ENCODE peak calls at places on chromosomes 7 and 10, in four cellular contexts. F is CD8-positive, alpha-beta T cell; U is cardiac muscle cell; M is mucosa of descending colon. Z is an unnamed sample.

GRCh38 chr7:143354376-143354775 is 8.1 kb downstream of the FAM131B start:
- DNase-seq in F (no peak), M (no peak), U (no peak), Z (no peak)

GRCh38 chr10:93465806-93466675 is 16.1 kb downstream of the MYOF start:
- DNase-seq in U (no peak), F (no peak), M (peak; percentile 81), Z (no peak)

GRCh38 chr7:102012941-102013461 is 195.6 kb downstream of the CUX1 start:
- DNase-seq in M (no peak), U (no peak), F (no peak), Z (no peak)

GRCh38 chr10:78301481-78301880 is 267.8 kb downstream of the RPS24 start:
- DNase-seq in F (peak; percentile 6), M (no peak), U (no peak), Z (no peak)

GRCh38 chr10:107487284-107487683 is 322.8 kb upstream of the SORCS1 start:
- DNase-seq in F (no peak), M (no peak), U (no peak), Z (no peak)

GRCh38 chr7:129017933-129018538 is 36.9 kb downstream of the TNPO3 start:
- DNase-seq in F (no peak), U (no peak), M (no peak), Z (no peak)

GRCh38 chr10:45454262-45454661 is 80.2 kb downstream of the ALOX5 start:
- DNase-seq in F (no peak), M (no peak), U (no peak), Z (no peak)

GRCh38 chr7:44368885-44369284 is 43.5 kb upstream of the CAMK2B start:
- DNase-seq in M (no peak), U (no peak), F (no peak), Z (no peak)

GRCh38 chr10:132988988-132989387 is 46.6 kb upstream of the CFAP46 start:
- DNase-seq in U (no peak), M (no peak), F (no peak), Z (peak; percentile 8)

GRCh38 chr7:94344826-94345225 is 49.9 kb upstream of the COL1A2 start:
- DNase-seq in F (no peak), M (no peak), U (no peak), Z (no peak)

GRCh38 chr7:414681-415560 is 104.7 kb downstream of the PDGFA start:
- DNase-seq in F (no peak), M (no peak), U (no peak), Z (no peak)

GRCh38 chr7:108000875-108001758 is 1.8 kb downstream of the LAMB1 start:
- DNase-seq in F (no peak), U (peak; percentile 30), M (peak; percentile 58), Z (peak; percentile 67)

GRCh38 chr10:90641731-90642130 is 216.1 kb downstream of the HTR7 start:
- DNase-seq in M (no peak), F (no peak), U (no peak), Z (no peak)

GRCh38 chr7:138970979-138971378 is 10.2 kb downstream of the KIAA1549 start:
- DNase-seq in U (no peak), M (no peak), F (no peak), Z (no peak)

GRCh38 chr7:86750124-86750523 is 106.4 kb downstream of the GRM3 start:
- DNase-seq in F (no peak), U (no peak), M (no peak), Z (no peak)

GRCh38 chr7:28729276-28729675 is 228.9 kb downstream of the TRIL start:
- DNase-seq in U (no peak), F (no peak), M (no peak), Z (no peak)

GRCh38 chr10:87640043-87640442 is 19.6 kb upstream of the PAPSS2 start:
- DNase-seq in F (no peak), M (no peak), U (no peak), Z (no peak)

GRCh38 chr7:79897166-79897565 is 237.5 kb upstream of the GNAI1 start:
- DNase-seq in U (no peak), F (no peak), M (no peak), Z (no peak)

GRCh38 chr7:46397591-46397990 is 476.5 kb upstream of the IGFBP3 start:
- DNase-seq in U (no peak), M (no peak), F (no peak), Z (no peak)

GRCh38 chr7:135260930-135261721 is 27.5 kb downstream of the STRA8 start:
- DNase-seq in M (no peak), U (peak; percentile 67), F (no peak), Z (no peak)

GRCh38 chr10:13956826-13957225 is 370.1 kb downstream of the PRPF18 start:
- DNase-seq in M (peak; percentile 36), F (no peak), U (no peak), Z (no peak)

GRCh38 chr10:97724341-97724941 is 10.9 kb downstream of the MARVELD1 start:
- DNase-seq in M (peak; percentile 63), F (no peak), U (no peak), Z (no peak)

GRCh38 chr10:46298346-46299266 is 11.8 kb downstream of the ANTXRL start:
- DNase-seq in F (peak; percentile 9), M (no peak), U (no peak), Z (no peak)

GRCh38 chr10:5396545-5396944 is 8.1 kb downstream of the TUBAL3 start:
- DNase-seq in F (no peak), U (no peak), M (no peak), Z (no peak)

GRCh38 chr7:87146740-87147386 is 5.4 kb upstream of the DMTF1 start:
- DNase-seq in F (no peak), U (no peak), M (no peak), Z (peak; percentile 31)

GRCh38 chr10:6347391-6347951 is 144.7 kb downstream of the PFKFB3 start:
- DNase-seq in U (no peak), F (peak; percentile 45), M (no peak), Z (no peak)

GRCh38 chr10:31947144-31947926 is 18.7 kb upstream of the ARHGAP12 start:
- DNase-seq in F (no peak), U (no peak), M (peak; percentile 53), Z (no peak)

GRCh38 chr10:114271779-114272167 is 32.7 kb downstream of the VWA2 start:
- DNase-seq in M (peak; percentile 31), U (no peak), F (no peak), Z (no peak)

GRCh38 chr7:104851268-104851667 is 162.7 kb upstream of the KMT2E start:
- DNase-seq in U (no peak), M (no peak), F (no peak), Z (no peak)

GRCh38 chr7:121587454-121587853 is 191.3 kb upstream of the FAM3C start:
- DNase-seq in M (no peak), U (no peak), F (no peak), Z (no peak)

GRCh38 chr7:74252893-74253292 is 1.3 kb downstream of the RFC2 start:
- DNase-seq in F (no peak), U (no peak), M (peak; percentile 60), Z (no peak)

GRCh38 chr7:42886866-42887509 is 24.9 kb downstream of the C7orf25 start:
- DNase-seq in F (no peak), M (no peak), U (no peak), Z (no peak)

GRCh38 chr7:42880392-42880791 is 31.5 kb downstream of the C7orf25 start:
- DNase-seq in M (no peak), U (no peak), F (no peak), Z (no peak)

GRCh38 chr7:42883950-42884349 is 27.9 kb downstream of the C7orf25 start:
- DNase-seq in U (no peak), M (no peak), F (no peak), Z (peak; percentile 28)

GRCh38 chr7:42886129-42886528 is 25.7 kb downstream of the C7orf25 start:
- DNase-seq in U (no peak), F (no peak), M (no peak), Z (no peak)
- TF ChIP-seq CTCF in U (peak; percentile 41), F (peak; percentile 13), M (no peak), Z (peak; percentile 39)

DNA sequence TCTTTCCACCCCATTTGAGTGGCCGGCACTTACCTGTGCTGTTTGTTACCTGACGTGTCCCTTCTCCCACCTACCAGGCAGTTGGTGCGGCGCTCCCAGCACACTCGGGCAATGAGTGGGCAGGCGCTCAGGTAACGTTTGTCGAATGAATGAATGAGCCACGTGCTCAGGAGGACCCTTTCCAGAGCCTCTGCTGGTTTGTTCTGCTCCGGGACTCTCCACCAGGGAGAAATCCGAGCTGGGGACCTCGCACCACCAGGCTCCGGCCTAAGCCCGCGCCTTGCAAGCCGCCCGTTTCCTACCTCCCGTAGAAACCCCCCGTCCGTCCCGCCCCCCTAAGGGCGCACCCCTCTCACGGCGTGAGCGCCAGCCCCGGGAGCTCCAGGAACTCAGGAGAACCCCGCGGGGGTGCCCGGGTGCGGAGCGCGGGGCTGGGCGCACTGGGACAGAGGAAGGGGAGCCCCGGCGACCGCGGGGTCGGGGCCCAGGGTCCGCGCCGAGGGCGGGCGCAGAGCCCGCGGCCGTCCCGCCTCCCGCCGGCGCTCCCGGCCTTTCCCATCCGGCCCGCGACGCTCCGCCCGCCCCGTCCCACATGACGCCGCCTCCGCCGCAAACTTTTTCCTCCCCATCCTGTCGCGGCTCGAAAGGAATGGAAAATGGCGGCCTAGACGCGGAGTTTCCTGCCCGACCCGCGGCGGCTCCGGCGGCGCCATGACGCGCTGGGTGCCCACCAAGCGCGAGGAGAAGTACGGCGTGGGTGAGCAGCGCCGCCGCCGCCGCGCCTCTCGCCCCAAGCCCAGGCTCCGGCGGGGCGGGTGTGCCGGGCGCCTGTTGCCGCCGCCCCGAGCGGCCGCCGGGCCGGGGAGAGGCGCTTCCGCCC is at the start of gene DOCK1:
- DNase-seq in U (peak; percentile 83), F (no peak), M (peak; percentile 80), Z (peak; percentile 65)
- TF ChIP-seq CTCF in U (no peak), F (no peak), M (no peak), Z (no peak)

GRCh38 chr10:126302831-126303230 is 85.4 kb downstream of the ADAM12 start:
- DNase-seq in U (no peak), F (no peak), M (no peak), Z (no peak)
- TF ChIP-seq CTCF in U (peak; percentile 26), F (no peak), M (no peak), Z (no peak)

DNA sequence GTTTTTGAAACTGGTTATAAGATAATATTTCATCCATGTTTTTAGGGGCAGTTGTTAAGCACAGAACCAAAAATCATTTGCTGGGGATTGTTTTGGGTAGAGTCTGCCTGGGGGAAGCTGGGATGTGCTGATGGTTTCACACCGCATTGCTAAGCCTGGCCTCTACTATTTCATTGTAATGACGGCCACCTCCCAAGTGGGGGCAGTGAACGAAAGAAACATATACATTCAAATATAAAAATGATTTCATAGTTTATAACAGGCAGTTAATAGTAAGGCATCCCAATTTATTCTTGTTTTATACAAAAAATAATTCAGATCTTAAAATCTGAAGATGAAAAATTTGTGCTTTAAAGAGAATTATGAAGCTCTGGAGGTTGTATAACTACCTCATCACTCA is 750.8 kb downstream of the REEP3 start:
- DNase-seq in M (peak; percentile 4), U (no peak), F (no peak), Z (no peak)
- TF ChIP-seq CTCF in M (no peak), U (no peak), F (no peak), Z (peak; percentile 14)

DNA sequence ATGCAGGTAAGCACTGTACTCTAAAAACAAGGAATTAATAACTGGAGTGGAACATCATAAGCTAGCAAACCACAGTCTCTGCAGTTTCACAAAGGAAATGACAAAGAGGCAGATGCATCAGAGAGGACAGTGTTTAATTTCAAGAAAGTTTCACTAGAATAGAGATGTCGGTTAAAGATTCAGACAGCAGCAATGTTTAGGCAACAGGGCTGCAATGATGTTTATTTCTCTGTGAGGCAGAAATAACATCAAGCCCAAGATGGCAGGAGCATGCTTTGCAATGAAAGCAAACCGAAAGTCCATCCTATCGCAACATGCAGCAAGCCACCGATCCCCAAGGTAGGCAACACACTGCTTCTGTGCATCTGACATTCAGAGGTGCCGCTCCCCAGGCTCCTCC is 81.8 kb downstream of the FGFR2 start:
- DNase-seq in U (no peak), F (no peak), M (no peak), Z (no peak)
- TF ChIP-seq CTCF in U (no peak), F (no peak), M (no peak), Z (no peak)

Z was measured in glutamatergic neuron.